ENCODE peak calls at places on chromosomes 2 and 18, in five cellular contexts. B is endothelial cell of umbilical vein, J is IMR-90, M is prostate gland, H is ovary. D is an unnamed sample.

GRCh38 chr2:60438136-60438535 is 115.3 kb downstream of the BCL11A start:
- DNase-seq in B (no peak), J (no peak), M (no peak), H (no peak), D (no peak)

GRCh38 chr18:69638056-69638455 is 237.4 kb downstream of the DOK6 start:
- DNase-seq in B (no peak), J (no peak), M (no peak), H (no peak), D (no peak)

GRCh38 chr2:20634430-20635095 is 16.3 kb downstream of the HS1BP3 start:
- DNase-seq in B (no peak), J (peak), M (no peak), H (peak), D (no peak)

GRCh38 chr2:201127128-201127521 is 11.2 kb downstream of the CFLAR start:
- DNase-seq in B (no peak), J (no peak), M (no peak), H (no peak), D (no peak)

GRCh38 chr2:128665113-128665512 is 346.4 kb upstream of the HS6ST1 start:
- DNase-seq in B (no peak), J (no peak), M (no peak), H (no peak), D (no peak)

GRCh38 chr2:3171564-3172264 is 205.9 kb downstream of the EIPR1 start:
- DNase-seq in B (no peak), J (no peak), M (no peak), H (no peak), D (no peak)

GRCh38 chr2:197322729-197323720 is 12.4 kb upstream of the ANKRD44 start:
- DNase-seq in B (no peak), J (no peak), M (no peak), H (no peak), D (no peak)

GRCh38 chr2:211611061-211611518 is 927.5 kb downstream of the ERBB4 start:
- DNase-seq in B (no peak), J (no peak), M (no peak), H (no peak), D (peak)

GRCh38 chr18:63319383-63320040 is at the start of gene BCL2:
- DNase-seq in B (peak), J (peak), M (peak), H (no peak), D (peak)

GRCh38 chr2:109428281-109428680 is 185.5 kb downstream of the SEPTIN10 start:
- DNase-seq in B (no peak), J (no peak), M (no peak), H (no peak), D (no peak)

GRCh38 chr18:63188063-63188462 is 131.5 kb downstream of the BCL2 start:
- DNase-seq in B (no peak), J (no peak), M (no peak), H (no peak), D (no peak)

GRCh38 chr2:135893374-135893794 is 17.1 kb upstream of the MCM6 start:
- DNase-seq in B (no peak), J (no peak), M (no peak), H (no peak), D (no peak)

GRCh38 chr2:55133467-55134315 is 83.4 kb upstream of the RTN4 start:
- DNase-seq in B (peak), J (peak), M (peak), H (peak), D (peak)
- TF ChIP-seq POLR2A in B (no peak), J (peak), M (no peak), H (no peak), D (no peak)

DNA sequence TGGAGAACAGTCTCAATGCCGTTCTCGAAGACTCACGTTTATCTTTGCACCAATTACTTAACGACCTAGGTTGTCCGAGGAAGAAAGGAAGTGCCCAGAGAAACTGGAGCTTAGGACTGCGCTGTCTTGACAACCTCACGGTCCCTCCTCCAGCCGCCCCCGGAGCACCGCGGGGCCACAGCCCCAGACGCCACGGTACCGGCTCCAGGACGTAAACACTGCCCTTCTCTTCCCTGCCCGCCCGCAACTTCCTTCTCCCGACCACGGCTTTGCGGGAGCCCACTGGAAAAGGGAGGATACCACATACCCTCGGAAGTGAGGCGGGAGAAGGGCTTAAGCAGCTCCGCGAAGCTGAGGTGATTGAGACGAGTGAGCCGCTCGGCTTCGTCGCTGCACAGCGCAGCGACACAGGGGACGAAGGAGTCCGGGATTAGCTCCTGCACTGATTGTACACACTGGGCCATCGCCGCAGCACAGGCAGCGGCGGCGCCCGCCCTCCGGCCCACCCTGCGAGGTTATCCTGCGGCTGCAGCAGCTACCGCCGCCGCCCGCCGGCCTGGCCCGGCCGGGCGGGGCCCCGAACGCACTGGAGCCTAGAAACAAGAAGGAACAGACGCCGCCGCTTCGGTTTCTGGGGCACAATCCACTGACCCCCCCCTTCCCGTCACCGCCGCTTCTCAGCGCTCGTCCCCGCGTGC is 478 bp downstream of the TRAPPC8 start:
- DNase-seq in B (peak), J (peak), M (peak), H (no peak), D (peak)
- TF ChIP-seq POLR2A in B (no peak), J (no peak), M (no peak), H (no peak), D (peak)

DNA sequence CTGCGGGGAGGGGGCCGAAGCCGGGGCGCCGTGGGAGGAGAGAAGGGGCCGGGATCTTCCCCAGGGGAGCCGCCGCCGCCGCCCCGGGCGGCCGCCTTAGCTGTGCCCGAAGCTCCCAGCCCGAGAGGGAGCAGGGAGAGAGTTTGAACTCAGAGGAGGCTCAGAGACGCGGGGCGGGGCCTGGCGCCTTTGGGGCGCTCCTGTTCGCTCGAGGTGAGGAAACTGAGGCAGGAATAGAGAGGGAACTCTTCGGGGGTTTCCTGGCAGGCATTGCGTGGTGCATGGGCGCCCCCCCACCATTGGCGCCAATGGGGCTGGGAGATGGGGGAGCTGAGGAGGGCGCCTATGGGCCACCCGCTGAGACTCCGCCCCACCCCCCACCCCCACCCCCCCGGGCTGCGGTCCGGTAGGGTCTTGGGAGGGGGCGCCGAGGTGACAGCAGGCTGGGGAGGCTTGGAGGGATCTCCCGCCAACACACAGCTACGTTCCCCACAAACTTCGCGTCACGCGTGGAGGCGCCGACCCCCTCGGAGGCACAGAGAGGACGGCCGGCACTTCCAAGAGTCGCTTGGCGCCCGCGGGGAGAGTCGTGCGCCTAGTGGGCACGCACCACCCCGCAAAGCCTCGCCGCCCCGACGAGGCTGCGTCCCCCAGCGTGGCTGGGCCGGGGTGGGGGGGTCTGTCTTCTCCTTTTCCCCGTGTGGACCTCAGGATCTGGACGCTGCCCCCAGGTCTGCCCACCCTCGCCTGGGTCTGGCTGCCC is 680 bp downstream of the CTDSP1 start:
- DNase-seq in B (peak), J (no peak), M (no peak), H (peak), D (no peak)
- TF ChIP-seq POLR2A in B (no peak), J (no peak), M (no peak), H (no peak), D (peak)

DNA sequence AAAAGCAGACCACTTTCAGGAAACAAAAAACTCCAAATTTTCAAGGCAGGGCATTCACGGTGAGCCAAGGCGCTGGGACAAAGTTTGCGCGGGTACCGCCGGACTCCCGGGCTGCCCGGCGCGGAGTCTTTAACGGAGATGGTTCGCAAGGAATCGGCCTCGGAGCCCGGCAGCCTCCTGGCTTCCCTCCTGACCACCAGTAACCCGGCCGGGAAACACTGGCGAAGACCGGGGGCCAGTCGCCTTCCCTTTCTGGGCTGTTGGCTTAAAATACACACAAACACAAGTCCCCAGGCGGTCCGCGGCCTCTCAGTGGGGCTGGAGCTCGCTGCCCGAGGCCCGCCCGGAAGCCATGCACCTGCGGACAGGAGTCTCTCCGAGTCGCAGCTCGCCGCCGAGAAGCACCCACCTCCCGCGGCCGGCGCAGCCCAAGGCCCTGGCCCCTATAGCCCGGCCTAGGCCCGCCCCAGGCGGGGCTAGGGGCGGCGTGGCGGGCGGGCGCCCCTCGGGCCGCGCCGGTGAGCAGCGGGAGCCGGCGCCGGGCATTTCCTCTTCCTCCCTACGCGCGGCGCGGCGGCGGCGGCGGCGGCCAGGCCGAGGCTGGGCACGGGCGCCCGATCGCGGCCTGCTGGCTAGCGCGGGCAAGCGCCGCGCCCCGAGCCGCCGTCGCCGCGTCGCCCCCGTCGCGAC is 550 bp upstream of the KCMF1 start:
- DNase-seq in B (peak), J (peak), M (peak), H (peak), D (peak)
- TF ChIP-seq POLR2A in B (peak), J (peak), M (peak), H (no peak), D (no peak)

GRCh38 chr2:171894612-171894947 is 536 bp upstream of the SLC25A12 start:
- DNase-seq in B (no peak), J (no peak), M (no peak), H (no peak), D (no peak)
- TF ChIP-seq POLR2A in B (no peak), J (no peak), M (no peak), H (no peak), D (no peak)

GRCh38 chr2:156635646-156636045 is 199.5 kb downstream of the GPD2 start:
- DNase-seq in B (no peak), J (no peak), M (no peak), H (no peak), D (no peak)

GRCh38 chr2:156625360-156625995 is 189.3 kb downstream of the GPD2 start:
- DNase-seq in B (no peak), J (no peak), M (no peak), H (no peak), D (no peak)

GRCh38 chr2:156626931-156627330 is 190.8 kb downstream of the GPD2 start:
- DNase-seq in B (no peak), J (no peak), M (no peak), H (no peak), D (no peak)

DNA sequence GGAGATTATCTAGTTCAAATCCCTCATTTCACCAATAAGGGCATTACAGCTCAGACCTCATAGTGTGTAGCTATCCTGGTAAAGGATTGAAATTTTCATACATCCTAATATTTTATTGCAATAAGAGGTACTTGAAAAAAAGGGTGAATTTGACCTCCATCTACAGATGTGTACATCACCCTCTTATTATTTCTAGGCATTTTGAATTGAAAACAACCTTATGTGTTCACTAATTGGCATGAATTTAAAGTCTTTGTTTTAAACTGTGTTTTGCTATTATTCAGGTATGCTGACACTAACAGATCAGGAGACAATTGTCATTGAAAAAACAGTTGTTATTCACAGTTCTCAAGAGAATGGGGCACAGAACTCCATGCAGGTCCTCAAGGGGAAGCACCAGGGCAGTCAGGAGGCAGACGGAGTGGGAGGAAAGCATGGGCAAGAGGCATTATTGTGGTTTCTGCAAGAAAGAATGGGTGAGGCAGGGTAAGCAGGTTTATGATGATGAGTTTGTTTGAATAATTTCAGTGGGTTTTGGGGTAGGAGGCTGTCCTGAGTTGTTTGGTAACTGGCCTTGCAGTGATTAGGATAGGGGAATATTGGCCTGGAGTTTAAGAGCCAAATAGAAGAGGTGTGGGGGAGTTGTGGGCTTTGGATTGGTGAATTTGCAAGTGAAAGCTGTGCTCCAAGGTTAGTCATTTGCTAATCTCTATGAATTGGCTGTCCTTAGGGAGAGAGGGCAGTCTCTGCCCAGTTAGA is 194.6 kb downstream of the GPD2 start:
- DNase-seq in B (no peak), J (no peak), M (no peak), H (no peak), D (no peak)
- TF ChIP-seq POLR2A in B (no peak), J (no peak), M (no peak), H (no peak), D (no peak)

DNA sequence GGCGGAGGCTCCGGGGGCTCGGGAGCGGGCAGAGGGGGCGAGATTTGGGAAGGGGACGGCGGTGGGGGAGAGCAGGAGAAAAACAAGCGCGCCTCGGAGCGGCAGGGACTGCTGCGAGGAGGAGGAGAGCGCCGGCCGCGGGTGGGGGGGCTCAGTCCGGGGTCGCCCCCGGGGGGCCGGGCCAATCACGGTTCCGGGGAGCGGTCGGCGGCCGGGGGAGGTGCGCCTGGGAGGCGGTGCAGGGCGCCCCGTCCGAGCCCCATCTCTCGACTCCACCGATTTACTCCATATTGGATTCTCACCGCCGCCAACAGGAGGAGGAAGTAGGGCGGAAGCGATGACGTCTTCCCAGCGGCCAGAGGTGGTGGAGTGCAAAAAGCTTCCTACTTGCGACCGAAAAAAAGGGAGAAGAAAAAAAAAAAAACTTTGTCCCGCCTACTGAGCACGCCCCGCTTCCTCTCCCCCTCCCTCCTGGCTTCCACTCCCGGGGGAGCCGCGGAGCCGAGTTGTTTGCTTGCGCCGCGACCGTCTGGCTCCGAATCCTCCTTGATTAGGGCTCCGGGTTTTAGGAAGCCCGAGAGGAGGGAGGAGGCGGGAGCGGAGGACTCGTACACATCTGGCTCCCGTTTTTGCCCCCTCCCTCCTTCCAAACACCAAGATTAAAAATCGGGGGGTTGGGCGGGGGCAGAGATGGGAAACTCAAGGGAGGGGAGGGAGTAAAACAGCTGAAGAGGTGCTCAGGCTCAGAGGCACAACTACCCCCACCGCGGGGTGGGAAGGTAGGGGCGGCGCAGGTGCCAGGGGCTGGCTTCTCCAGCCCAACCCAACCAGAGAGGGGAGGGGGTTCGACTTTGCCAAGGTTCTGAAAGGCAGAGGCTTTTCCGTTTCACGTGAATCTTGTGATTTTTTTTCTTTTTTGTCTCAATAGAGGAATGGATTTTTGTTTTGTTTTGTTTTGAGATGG is at the start of gene SPRED2:
- DNase-seq in B (peak), J (peak), M (peak), H (peak), D (peak)
- TF ChIP-seq POLR2A in B (peak), J (peak), M (peak), H (peak), D (peak)

D was measured in H54.